ENCODE peak calls at places on chromosomes 11 and 22, in six cellular contexts. R, U, D, Q, E and S are unnamed samples.

GRCh38 chr22:37784829-37785495 is 22.8 kb upstream of the GCAT start:
- DNase-seq in R (no peak), Q (no peak), U (no peak), D (no peak), E (no peak), S (peak)

GRCh38 chr11:1208361-1209261 is 14.3 kb upstream of the MUC5B start:
- DNase-seq in R (no peak), Q (no peak), E (no peak), U (peak), D (peak), S (no peak)

GRCh38 chr11:74678591-74679512 is 52.4 kb downstream of the CHRDL2 start:
- DNase-seq in U (no peak), Q (no peak), E (no peak), D (peak), R (no peak), S (no peak)

GRCh38 chr22:35752172-35752832 is 34.6 kb downstream of the APOL5 start:
- DNase-seq in D (no peak), E (no peak), Q (no peak), U (no peak), R (no peak), S (no peak)

GRCh38 chr22:31120230-31120629 is 2.5 kb upstream of the INPP5J start:
- DNase-seq in Q (no peak), U (no peak), R (no peak), D (peak), E (no peak), S (no peak)

GRCh38 chr11:57771365-57771764 is 9.8 kb downstream of the CTNND1 start:
- DNase-seq in Q (no peak), U (no peak), E (no peak), D (no peak), R (no peak), S (no peak)

GRCh38 chr11:107859459-107860239 is 1.1 kb upstream of the SLC35F2 start:
- DNase-seq in U (peak), E (peak), Q (peak), D (peak), R (peak), S (peak)

GRCh38 chr11:116782728-116783127 is 5.1 kb downstream of the ZPR1 start:
- DNase-seq in Q (no peak), R (no peak), D (no peak), E (no peak), U (no peak), S (no peak)

GRCh38 chr11:82899191-82899820 is 924 bp downstream of the PRCP start:
- DNase-seq in Q (no peak), U (no peak), E (no peak), R (no peak), D (no peak), S (no peak)

GRCh38 chr11:106378513-106379179 is 301.2 kb downstream of the AASDHPPT start:
- DNase-seq in E (no peak), Q (no peak), U (no peak), R (no peak), D (no peak), S (no peak)

GRCh38 chr11:116962108-116962507 is 124.7 kb upstream of the APOA1 start:
- DNase-seq in E (no peak), D (no peak), R (no peak), U (no peak), Q (no peak), S (no peak)

GRCh38 chr22:39710380-39711117 is 140.0 kb downstream of the CACNA1I start:
- DNase-seq in E (peak), Q (peak), U (no peak), R (no peak), D (no peak), S (no peak)

GRCh38 chr11:18706330-18707243 is 8.0 kb downstream of the TMEM86A start:
- DNase-seq in U (peak), Q (peak), R (no peak), E (peak), D (peak), S (no peak)

GRCh38 chr11:36149538-36150242 is 139.5 kb downstream of the COMMD9 start:
- DNase-seq in R (peak), E (peak), U (peak), Q (peak), D (no peak), S (peak)

GRCh38 chr11:88059326-88059725 is 115.9 kb downstream of the RAB38 start:
- DNase-seq in E (no peak), R (no peak), D (no peak), U (no peak), Q (no peak), S (no peak)

GRCh38 chr22:19407649-19408606 is 23.6 kb downstream of the HIRA start:
- DNase-seq in U (no peak), R (no peak), D (no peak), Q (no peak), E (no peak), S (no peak)

GRCh38 chr11:130672911-130673310 is 224.5 kb downstream of the ADAMTS15 start:
- DNase-seq in Q (no peak), E (no peak), R (no peak), D (no peak), U (no peak), S (no peak)

GRCh38 chr22:42928969-42929837 is 72.1 kb upstream of the ARFGAP3 start:
- DNase-seq in R (no peak), U (peak), E (peak), D (peak), Q (peak), S (peak)

GRCh38 chr11:12164061-12165014 is 53.9 kb downstream of the MICAL2 start:
- DNase-seq in R (no peak), D (no peak), U (no peak), Q (no peak), E (no peak), S (no peak)

GRCh38 chr11:70034740-70035365 is 43.3 kb upstream of the ANO1 start:
- DNase-seq in U (no peak), Q (no peak), E (no peak), D (no peak), R (no peak), S (no peak)

GRCh38 chr11:43545610-43546009 is 134.9 kb upstream of the HSD17B12 start:
- DNase-seq in Q (no peak), R (no peak), U (no peak), D (no peak), E (no peak), S (no peak)

GRCh38 chr11:116790167-116791001 is 1.3 kb downstream of the APOA5 start:
- DNase-seq in U (peak), R (no peak), E (no peak), D (peak), Q (no peak), S (no peak)

GRCh38 chr11:126834149-126834548 is 166.4 kb downstream of the KIRREL3 start:
- DNase-seq in D (no peak), Q (no peak), U (no peak), E (peak), R (no peak), S (no peak)

GRCh38 chr11:131491503-131491902 is 121.1 kb downstream of the NTM start:
- DNase-seq in U (no peak), R (no peak), E (no peak), Q (no peak), D (no peak), S (no peak)

GRCh38 chr11:126920833-126921232 is 79.7 kb downstream of the KIRREL3 start:
- DNase-seq in E (no peak), D (no peak), Q (no peak), R (no peak), U (no peak), S (no peak)

GRCh38 chr11:116702772-116703360 is 69.9 kb downstream of the BUD13 start:
- DNase-seq in D (peak), E (no peak), Q (no peak), R (no peak), U (no peak), S (no peak)

GRCh38 chr11:76799061-76799804 is 16.1 kb downstream of the TSKU start:
- DNase-seq in Q (peak), D (peak), E (peak), R (peak), U (peak), S (peak)

GRCh38 chr11:12532580-12532979 is 141.6 kb upstream of the TEAD1 start:
- DNase-seq in U (no peak), E (no peak), R (no peak), D (no peak), Q (no peak), S (no peak)

GRCh38 chr11:109993786-109994185 is 99.4 kb upstream of the ZC3H12C start:
- DNase-seq in D (no peak), E (no peak), Q (no peak), U (no peak), R (no peak), S (no peak)

GRCh38 chr22:33302049-33302545 is 243.9 kb upstream of the SYN3 start:
- DNase-seq in U (peak), D (peak), R (peak), Q (peak), E (peak), S (peak)

GRCh38 chr11:18495703-18496102 is 31.0 kb downstream of the TSG101 start:
- DNase-seq in Q (no peak), U (no peak), E (no peak), R (no peak), D (no peak), S (no peak)

GRCh38 chr22:30701872-30702271 is 7.2 kb downstream of the OSBP2 start:
- DNase-seq in E (no peak), D (peak), R (no peak), Q (no peak), U (no peak), S (no peak)

GRCh38 chr11:133901999-133902398 is 54.8 kb downstream of the IGSF9B start:
- DNase-seq in Q (no peak), D (no peak), U (no peak), E (no peak), R (no peak), S (peak)

GRCh38 chr11:82776377-82776776 is 42.7 kb upstream of the FAM181B start:
- DNase-seq in Q (no peak), E (no peak), R (no peak), U (no peak), D (no peak), S (no peak)

GRCh38 chr11:132257861-132258260 is 887.4 kb downstream of the NTM start:
- DNase-seq in R (no peak), E (no peak), U (no peak), D (no peak), Q (no peak), S (no peak)

GRCh38 chr11:21909145-21909544 is 283.7 kb upstream of the ANO5 start:
- DNase-seq in U (no peak), R (peak), E (no peak), D (no peak), Q (no peak), S (no peak)

GRCh38 chr11:66172146-66172545 is 96.3 kb upstream of the RAB1B start:
- DNase-seq in R (no peak), E (no peak), D (no peak), U (no peak), Q (no peak), S (no peak)

GRCh38 chr11:84847842-84848241 is 779.3 kb downstream of the DLG2 start:
- DNase-seq in R (no peak), Q (no peak), U (no peak), E (no peak), D (no peak), S (no peak)
- H3K27ac ChIP-seq in R (no peak), Q (no peak), U (no peak), E (no peak), D (no peak), S (no peak)

DNA sequence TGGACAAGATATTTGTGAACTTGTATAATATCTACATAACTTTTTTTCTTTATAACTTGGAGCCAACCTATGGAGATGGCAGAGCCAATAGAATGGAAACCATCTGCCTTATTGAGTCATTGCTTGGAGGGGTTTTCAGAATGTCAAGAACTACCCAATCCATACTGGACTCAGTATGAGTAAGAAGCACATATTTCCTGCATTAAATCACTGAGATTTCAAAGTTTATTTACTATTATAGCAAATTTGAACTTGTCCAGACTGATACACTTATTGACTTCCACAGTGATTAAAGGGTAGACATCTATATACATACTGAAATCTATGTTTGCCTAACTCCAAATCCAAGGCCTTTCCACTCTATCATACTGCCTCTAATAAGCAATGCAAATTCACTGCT is 704.0 kb downstream of the KCNA4 start:
- DNase-seq in U (no peak), R (no peak), E (no peak), Q (no peak), D (no peak), S (no peak)
- TF ChIP-seq CTCF in U (no peak), R (no peak), E (no peak), Q (no peak), D (no peak), S (no peak)

GRCh38 chr11:75733346-75734107 is 15.9 kb downstream of the MOGAT2 start:
- DNase-seq in E (no peak), R (no peak), D (no peak), U (no peak), Q (no peak), S (peak)
- TF ChIP-seq POLR2A in E (no peak), R (no peak), D (no peak), U (no peak), Q (no peak), S (no peak)

DNA sequence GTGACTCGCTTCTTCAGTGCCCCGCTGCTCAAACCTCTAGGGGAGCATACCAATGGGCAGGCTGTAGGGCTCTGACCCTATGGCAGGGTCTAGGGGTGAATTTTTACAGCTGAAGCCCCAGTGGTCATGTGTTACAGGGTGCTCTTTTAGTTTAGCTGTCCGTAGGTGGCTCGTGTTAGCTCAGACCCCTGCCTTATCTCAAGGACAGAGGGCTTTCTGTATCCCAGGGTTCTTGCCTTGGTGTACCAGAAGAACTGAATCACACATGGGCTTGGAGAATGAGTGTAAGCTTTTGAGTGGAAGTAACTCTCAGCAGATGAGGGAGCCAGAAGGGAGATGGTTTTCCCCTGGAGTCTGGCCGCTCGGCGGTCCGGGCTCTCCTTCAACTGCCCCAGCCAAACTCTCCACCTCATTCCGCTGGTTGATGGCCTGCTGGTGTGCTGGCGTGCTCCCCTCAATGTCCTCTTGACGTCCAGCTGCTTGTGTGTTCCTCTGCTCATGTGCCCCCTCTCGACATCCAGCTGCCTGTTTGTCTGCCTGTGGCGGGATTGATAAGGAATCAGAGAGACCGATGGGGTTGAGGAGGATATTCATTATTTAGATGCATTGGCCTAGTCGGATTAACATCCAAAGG is 37.5 kb downstream of the BIRC2 start:
- DNase-seq in E (no peak), U (no peak), D (no peak), R (no peak), Q (peak), S (no peak)
- H3K27ac ChIP-seq in E (peak), U (no peak), D (peak), R (no peak), Q (peak), S (peak)

GRCh38 chr11:112963368-112963955 is 2.2 kb downstream of the NCAM1 start:
- DNase-seq in Q (peak), E (no peak), U (no peak), R (no peak), D (no peak), S (no peak)

GRCh38 chr11:112962854-112963367 is 1.7 kb downstream of the NCAM1 start:
- DNase-seq in U (peak), D (peak), R (no peak), Q (peak), E (no peak), S (peak)

GRCh38 chr11:112961146-112961668 is at the start of gene NCAM1:
- DNase-seq in U (peak), E (peak), D (peak), Q (peak), R (peak), S (peak)

GRCh38 chr11:112961751-112962747 is 829 bp downstream of the NCAM1 start:
- DNase-seq in D (peak), R (no peak), Q (peak), E (no peak), U (no peak), S (no peak)

GRCh38 chr11:112958670-112959069 is 2.5 kb upstream of the NCAM1 start:
- DNase-seq in D (no peak), U (no peak), E (no peak), R (peak), Q (no peak), S (no peak)
- TF ChIP-seq CTCF in D (no peak), U (no peak), E (no peak), R (no peak), Q (no peak), S (no peak)

DNA sequence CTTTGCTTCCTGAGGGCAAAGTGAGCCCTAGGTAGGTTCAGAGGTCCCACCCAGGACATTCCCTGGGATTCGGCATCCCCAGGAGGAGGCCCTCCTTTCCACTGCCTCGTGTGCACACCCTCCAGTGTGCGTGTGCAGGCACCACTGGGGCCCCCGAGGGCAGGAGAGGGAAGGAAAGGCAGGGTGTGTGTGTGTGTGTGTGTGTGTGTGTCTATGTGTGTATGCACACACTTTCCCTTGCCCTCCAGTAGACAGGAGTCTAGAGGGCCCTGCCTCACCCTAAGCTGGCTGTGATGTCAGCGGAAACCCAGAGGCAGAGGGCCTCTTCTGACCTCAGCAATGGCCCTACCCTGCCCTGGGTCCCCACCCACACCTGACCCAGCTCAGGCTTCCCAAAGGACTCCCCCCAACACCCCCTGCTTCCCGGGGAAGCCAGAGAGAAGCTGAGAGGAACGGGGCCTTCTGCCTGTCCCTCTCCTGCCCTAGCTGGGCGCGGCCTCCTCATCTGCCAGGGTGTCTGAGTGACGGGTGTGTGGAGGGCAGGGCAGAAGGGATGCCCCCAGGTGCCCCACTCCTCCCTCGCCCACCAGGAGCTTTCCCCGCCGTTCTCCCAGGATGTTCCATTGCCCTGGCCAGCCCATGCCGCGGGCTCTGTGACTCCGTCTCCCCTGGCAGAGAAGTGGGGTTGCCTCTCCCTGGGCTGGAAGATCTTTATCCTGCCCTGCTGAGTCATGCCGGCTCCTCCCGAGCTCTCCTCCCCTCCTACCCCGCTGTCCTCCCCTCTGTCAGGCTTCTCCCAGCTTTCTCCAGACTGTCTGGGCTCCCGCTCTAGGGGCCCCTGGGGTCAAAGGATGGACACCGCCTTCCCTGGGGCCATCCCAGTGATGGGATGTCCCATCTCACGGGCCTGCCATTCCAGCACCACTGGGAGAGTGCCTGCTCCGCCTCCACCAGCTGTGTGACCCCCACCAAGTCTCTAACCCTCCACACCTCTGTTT is 6.0 kb upstream of the CLCF1 start:
- DNase-seq in U (no peak), D (no peak), Q (peak), R (peak), E (no peak), S (no peak)
- TF ChIP-seq POLR2A in U (no peak), D (no peak), Q (no peak), R (peak), E (no peak), S (no peak)

DNA sequence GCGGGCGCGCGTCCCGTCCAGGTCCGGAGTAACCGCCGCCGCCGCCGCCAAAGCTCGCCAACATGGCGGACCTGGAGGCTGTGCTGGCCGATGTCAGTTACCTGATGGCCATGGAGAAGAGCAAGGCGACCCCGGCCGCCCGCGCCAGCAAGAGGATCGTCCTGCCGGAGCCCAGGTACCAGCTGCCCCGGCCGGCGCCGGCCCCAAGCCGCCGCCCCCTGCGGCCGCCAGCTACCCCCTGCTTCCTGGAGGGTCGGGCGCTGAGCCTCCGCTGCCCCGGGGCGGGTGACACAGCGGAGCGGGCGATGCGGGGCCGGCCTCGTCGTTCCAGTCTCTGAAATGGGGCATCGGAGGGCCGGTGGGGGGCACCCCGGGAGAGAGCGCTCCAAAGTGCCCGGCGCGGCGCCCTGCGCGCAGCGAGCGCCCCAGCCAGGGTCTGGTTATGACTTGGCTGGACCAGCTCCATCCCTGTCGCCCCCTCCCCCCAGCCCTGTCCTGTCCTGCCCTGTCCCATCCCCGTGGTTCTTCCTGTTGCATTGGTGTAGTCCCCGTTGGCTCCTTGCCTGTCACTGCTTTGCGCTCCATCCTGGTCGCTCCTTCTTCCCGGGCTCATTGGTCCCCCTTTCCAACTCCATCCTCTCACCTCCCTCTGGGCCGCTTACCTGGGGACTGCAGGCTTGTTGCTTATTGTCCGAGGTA is 653 bp downstream of the GRK3 start:
- DNase-seq in D (peak), U (peak), R (peak), E (no peak), Q (peak), S (no peak)
- H3K27ac ChIP-seq in D (peak), U (peak), R (peak), E (peak), Q (peak), S (no peak)